ENCODE peak calls at places on chromosome 17, in six cellular contexts. W, C, V, R, P and O are unnamed samples.

GRCh38 chr17:60514053-60514452 is 12.0 kb downstream of the APPBP2 start:
- DNase-seq in W (no peak), C (no peak), V (no peak), R (no peak), P (no peak), O (no peak)

GRCh38 chr17:5864910-5865657 is 205.1 kb upstream of the WSCD1 start:
- DNase-seq in W (no peak), C (no peak), V (no peak), R (no peak), P (no peak), O (no peak)

GRCh38 chr17:18362509-18363020 is 785 bp downstream of the SHMT1 start:
- DNase-seq in W (no peak), C (peak; percentile 90), V (peak; percentile 69), R (peak; percentile 50), P (peak; percentile 13), O (no peak)

GRCh38 chr17:56908061-56908542 is 5.7 kb downstream of the TRIM25 start:
- DNase-seq in W (no peak), C (no peak), V (peak; percentile 65), R (peak; percentile 53), P (no peak), O (no peak)

GRCh38 chr17:49443862-49444261 is 29.2 kb upstream of the PHB1 start:
- DNase-seq in W (no peak), C (no peak), V (no peak), R (peak; percentile 28), P (no peak), O (no peak)

GRCh38 chr17:41647940-41648410 is 23.6 kb upstream of the KRT17 start:
- DNase-seq in W (peak; percentile 78), C (peak; percentile 88), V (peak; percentile 89), R (peak; percentile 72), P (peak; percentile 90), O (peak; percentile 88)

GRCh38 chr17:49987290-49987585 is 7.8 kb downstream of the DLX3 start:
- DNase-seq in W (no peak), C (no peak), V (no peak), R (no peak), P (no peak), O (no peak)

GRCh38 chr17:76237859-76238313 is 2.4 kb downstream of the RNF157 start:
- DNase-seq in W (no peak), C (no peak), V (no peak), R (peak; percentile 23), P (no peak), O (no peak)

GRCh38 chr17:65627892-65628622 is 66.6 kb upstream of the AXIN2 start:
- DNase-seq in W (no peak), C (no peak), V (no peak), R (peak; percentile 92), P (peak; percentile 77), O (no peak)

GRCh38 chr17:30926516-30926915 is 4.8 kb downstream of the ADAP2 start:
- DNase-seq in W (no peak), C (no peak), V (no peak), R (no peak), P (no peak), O (no peak)

GRCh38 chr17:8126306-8127066 is 2.6 kb upstream of the HES7 start:
- DNase-seq in W (peak; percentile 33), C (no peak), V (no peak), R (peak; percentile 79), P (peak; percentile 87), O (no peak)

GRCh38 chr17:76586741-76587487 is 1.3 kb upstream of the ST6GALNAC2 start:
- DNase-seq in W (no peak), C (no peak), V (no peak), R (no peak), P (peak; percentile 85), O (no peak)

GRCh38 chr17:35088647-35088910 is 25.1 kb upstream of the RFFL start:
- DNase-seq in W (no peak), C (peak; percentile 67), V (no peak), R (peak; percentile 78), P (peak; percentile 59), O (no peak)

GRCh38 chr17:21263351-21263750 is 10.1 kb upstream of the NATD1 start:
- DNase-seq in W (no peak), C (no peak), V (no peak), R (no peak), P (no peak), O (no peak)

GRCh38 chr17:2421315-2422147 is 20.7 kb upstream of the MNT start:
- DNase-seq in W (no peak), C (no peak), V (no peak), R (no peak), P (peak; percentile 6), O (no peak)

GRCh38 chr17:15086776-15087175 is 178.3 kb downstream of the PMP22 start:
- DNase-seq in W (no peak), C (no peak), V (no peak), R (no peak), P (no peak), O (no peak)